ENCODE peak calls at places on chromosomes 16 and 17, in four cellular contexts. A is PC-9; U is effector memory CD4-positive, alpha-beta T cell; N is cardiac muscle cell. Z is an unnamed sample. For H3K4me1, the result is how much of the 10 kb centered on the place peaks cover.

GRCh38 chr16:89037261-89038152 is 56.1 kb upstream of the ACSF3 start:
- DNase-seq in A (peak), N (peak), U (no peak), Z (no peak)

GRCh38 chr17:50580636-50581035 is 20.1 kb downstream of the CACNA1G start:
- DNase-seq in A (no peak), N (no peak), U (no peak), Z (no peak)

GRCh38 chr16:77711775-77712174 is 10.5 kb upstream of the NUDT7 start:
- DNase-seq in U (no peak), N (no peak), A (no peak), Z (no peak)

GRCh38 chr16:566475-567361 is at the start of gene NHLRC4:
- DNase-seq in U (peak), A (no peak), N (peak), Z (peak)

GRCh38 chr17:27345141-27345904 is 51.4 kb downstream of the WSB1 start:
- DNase-seq in N (peak), A (no peak), U (no peak), Z (no peak)

GRCh38 chr17:51795401-51795800 is 363.1 kb downstream of the CA10 start:
- DNase-seq in A (no peak), N (no peak), U (no peak), Z (no peak)

GRCh38 chr17:34716291-34716690 is 136.9 kb downstream of the TMEM132E start:
- DNase-seq in A (no peak), N (no peak), U (no peak), Z (no peak)

GRCh38 chr16:4142268-4142667 is 26.0 kb upstream of the ADCY9 start:
- DNase-seq in A (no peak), N (no peak), U (peak), Z (peak)

GRCh38 chr16:10504404-10504885 is 76.0 kb downstream of the EMP2 start:
- DNase-seq in A (no peak), N (no peak), U (no peak), Z (no peak)

GRCh38 chr17:63963123-63963522 is 9.6 kb downstream of the SCN4A start:
- DNase-seq in U (no peak), A (no peak), N (no peak), Z (no peak)

GRCh38 chr17:32936894-32937500 is 9.0 kb downstream of the TMEM98 start:
- DNase-seq in U (peak), A (peak), N (peak), Z (peak)

GRCh38 chr17:63071797-63072196 is 105.8 kb downstream of the TANC2 start:
- DNase-seq in A (no peak), N (no peak), U (no peak), Z (no peak)

GRCh38 chr16:16071631-16072244 is 122.3 kb downstream of the ABCC1 start:
- DNase-seq in N (peak), A (no peak), U (no peak), Z (no peak)

GRCh38 chr16:16075463-16076399 is 126.3 kb downstream of the ABCC1 start:
- DNase-seq in U (no peak), A (no peak), N (no peak), Z (no peak)

GRCh38 chr16:16076400-16076901 is 127.0 kb downstream of the ABCC1 start:
- DNase-seq in N (no peak), A (no peak), U (no peak), Z (no peak)

GRCh38 chr16:16073884-16074781 is 124.7 kb downstream of the ABCC1 start:
- DNase-seq in N (peak), A (peak), U (no peak), Z (no peak)
- H3K27ac ChIP-seq in N (peak), A (peak), U (no peak), Z (no peak)

DNA sequence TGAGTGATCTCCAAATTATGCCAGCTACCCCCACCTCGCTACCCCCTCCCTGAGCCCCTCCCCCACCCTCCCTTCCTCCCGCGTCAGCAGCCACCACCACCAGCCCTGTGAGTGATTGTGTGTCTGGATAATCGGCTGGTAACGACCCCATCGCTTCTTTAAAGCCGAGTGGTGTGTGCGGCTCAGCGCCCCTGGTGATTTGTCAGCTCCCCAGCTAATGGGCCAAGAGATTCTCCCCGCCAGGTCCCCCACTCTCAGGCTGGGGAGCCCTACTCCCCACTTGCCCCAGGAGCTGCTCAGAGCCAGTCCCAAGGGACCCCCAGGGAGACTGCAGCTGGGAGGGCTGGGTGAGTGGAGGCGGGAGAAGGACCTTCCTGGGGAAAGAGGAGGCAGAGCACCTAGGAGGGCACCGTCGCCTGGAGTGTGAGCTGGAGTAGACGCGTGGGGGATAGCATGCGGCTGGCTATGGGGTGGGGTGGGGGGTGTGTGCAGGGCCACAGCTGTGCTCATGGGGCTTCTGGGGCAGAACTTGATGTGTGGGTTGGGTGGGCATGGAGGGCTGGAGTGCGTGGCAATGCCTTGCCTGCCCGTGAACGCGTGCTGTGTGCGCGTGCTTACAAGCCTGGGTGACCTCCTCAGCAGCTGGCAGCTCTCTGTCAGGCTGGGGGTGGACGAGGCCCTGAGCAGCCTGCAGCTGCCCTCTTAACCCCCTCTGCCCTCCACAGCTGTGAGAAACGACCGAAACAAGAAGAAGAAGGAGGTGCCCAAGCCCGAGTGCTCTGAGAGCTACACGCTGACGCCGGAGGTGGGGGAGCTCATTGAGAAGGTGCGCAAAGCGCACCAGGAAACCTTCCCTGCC is 13.1 kb downstream of the GJD3 start:
- DNase-seq in A (no peak), U (no peak), N (no peak), Z (no peak)
- H3K4me1 ChIP-seq in A (under half), U (under half), N (under half), Z (under half)

GRCh38 chr16:72952404-72953301 is 95.3 kb downstream of the ZFHX3 start:
- DNase-seq in U (no peak), A (peak), N (no peak), Z (no peak)
- H3K4me3 ChIP-seq in U (no peak), A (no peak), N (no peak), Z (no peak)

GRCh38 chr16:85616608-85617311 is 3.6 kb downstream of the GSE1 start:
- DNase-seq in U (no peak), N (no peak), A (no peak), Z (no peak)

GRCh38 chr16:85613609-85614337 is 651 bp downstream of the GSE1 start:
- DNase-seq in N (peak), U (no peak), A (peak), Z (peak)

GRCh38 chr16:85615852-85616607 is 2.9 kb downstream of the GSE1 start:
- DNase-seq in U (peak), A (peak), N (peak), Z (peak)

GRCh38 chr16:85614338-85615013 is 1.4 kb downstream of the GSE1 start:
- DNase-seq in N (peak), U (no peak), A (peak), Z (no peak)

DNA sequence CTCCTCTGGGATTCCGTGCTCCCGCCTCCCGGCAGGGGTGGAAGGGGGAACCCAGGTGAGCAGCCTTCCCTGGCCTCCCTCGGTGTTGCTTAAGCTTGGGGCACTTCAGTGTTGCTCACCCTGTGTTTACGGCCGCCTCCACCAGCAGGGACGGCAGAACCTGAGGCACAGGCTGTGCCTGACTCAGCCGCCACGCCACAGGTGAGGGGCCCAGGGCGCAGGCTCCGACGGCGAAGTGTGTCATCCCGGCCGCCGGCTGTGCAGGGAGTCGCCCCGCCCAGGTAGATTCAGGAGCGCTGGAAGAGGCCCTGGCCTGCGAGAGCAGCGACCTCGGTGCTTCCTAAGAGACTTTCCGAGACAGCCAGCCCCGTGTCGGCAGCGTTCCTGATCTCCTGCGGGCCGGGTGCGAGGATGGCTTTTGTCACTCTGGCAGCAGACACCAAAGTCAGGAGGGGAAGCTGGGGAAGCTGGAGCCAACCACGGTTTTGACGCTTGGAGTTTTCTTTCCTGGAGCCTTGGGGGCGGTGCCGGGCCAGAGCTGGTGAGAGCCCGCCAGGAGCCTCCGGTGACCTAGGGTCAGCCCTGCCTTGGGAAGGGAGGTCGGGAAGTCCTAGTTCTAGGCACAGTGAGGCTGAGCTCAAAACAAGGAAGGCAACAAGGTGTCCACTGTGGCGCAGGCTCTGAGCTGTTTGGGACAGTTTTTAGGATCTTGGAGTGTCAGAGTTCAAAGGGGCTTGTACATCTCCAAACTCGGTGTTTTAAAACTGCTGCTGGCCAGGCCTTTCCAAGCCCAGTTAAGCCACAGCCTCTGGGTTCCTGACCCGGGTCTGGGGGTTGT is 2.1 kb downstream of the GSE1 start:
- DNase-seq in A (peak), U (no peak), N (peak), Z (no peak)
- H3K27ac ChIP-seq in A (peak), U (peak), N (peak), Z (no peak)

GRCh38 chr17:16439867-16440351 is 24.5 kb downstream of the TRPV2 start:
- DNase-seq in U (peak), N (no peak), A (no peak), Z (peak)
- H3K4me1 ChIP-seq in U (under half), N (under half), A (under half), Z (under half)

DNA sequence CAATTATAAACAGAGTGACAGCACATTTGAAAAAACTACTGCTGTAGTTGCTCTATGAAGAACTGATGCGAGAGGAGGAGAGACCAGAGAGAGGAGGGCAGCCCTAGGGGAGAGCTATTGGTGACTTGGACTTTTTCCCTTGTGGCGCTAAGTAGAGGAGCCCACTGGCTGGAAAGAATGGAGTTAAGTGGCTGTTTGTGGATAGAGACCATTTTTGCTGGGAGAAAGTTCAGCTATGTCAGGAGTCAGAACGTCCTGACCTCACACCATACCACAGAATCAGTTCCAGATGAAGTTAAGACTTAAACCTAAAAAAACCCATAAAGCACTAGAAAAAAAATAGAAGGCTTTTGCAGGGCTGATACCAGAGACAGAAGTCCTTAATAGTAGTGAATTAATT is 2.0 kb downstream of the POLR2A start:
- DNase-seq in U (no peak), N (no peak), A (no peak), Z (no peak)
- H3K4me3 ChIP-seq in U (peak), N (peak), A (peak), Z (peak)

DNA sequence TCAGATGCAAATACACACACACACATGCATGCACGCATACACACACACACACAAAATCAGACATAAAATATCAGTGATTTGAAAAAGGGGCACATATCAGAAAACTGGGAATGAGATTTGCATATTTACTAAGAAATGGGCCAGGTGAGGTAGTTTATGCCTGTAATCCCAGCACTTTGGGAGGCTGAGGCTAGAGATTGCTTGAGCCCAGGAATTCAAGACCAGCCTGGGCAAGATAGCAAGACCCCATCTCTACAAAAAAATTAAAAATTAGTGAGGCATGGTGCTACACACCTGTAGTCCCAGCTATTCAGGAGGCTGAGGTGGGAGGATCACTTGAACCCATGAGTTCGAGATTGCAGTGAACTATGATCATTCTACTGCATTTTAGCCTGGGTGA is 22.4 kb upstream of the PNPO start:
- DNase-seq in U (no peak), N (no peak), A (no peak), Z (no peak)
- H3K27ac ChIP-seq in U (no peak), N (no peak), A (no peak), Z (no peak)

DNA sequence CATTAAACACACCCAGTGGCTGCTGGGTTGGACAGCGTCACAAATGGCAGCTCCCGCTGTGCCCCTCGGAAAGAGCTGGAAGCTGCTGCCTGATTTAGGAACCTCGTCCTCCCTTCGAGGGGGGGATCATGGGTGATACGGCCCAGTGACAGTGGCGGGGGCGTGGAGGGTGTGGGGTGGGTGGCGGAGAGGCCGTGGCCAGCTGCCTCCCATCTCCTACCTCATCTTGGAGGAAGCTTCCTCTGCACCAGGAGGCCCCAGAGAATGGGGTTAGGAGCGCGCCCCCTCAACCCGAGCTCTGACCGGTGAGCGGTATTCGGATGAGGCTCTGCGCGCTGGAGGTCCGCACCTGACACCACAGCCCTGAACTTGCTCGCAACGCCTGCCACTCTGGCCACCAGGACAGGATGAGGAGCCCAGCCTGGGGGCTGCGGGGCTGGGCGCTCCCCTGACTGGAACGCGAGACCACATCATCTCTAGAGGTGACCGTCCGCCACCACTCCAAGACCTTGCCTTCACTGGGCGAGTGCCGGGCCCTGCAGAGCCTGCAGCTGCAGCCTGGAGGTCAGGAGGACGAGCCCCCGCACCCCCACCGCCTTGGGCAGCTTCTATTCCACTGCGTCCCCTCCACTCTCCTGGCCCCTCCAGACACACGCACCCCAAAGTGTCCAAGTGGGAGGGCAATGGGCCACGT is 80.9 kb downstream of the KLHDC4 start:
- DNase-seq in N (no peak), U (no peak), A (no peak), Z (no peak)
- H3K4me1 ChIP-seq in N (under half), U (under half), A (under half), Z (under half)